ENCODE peak calls at places on chromosomes 11 and 22, in six cellular contexts. Q is cardiac fibroblast; W is G401; K is CD4-positive, CD25-positive, alpha-beta regulatory T cell; Y is HCT116; G is EH. D is an unnamed sample.

GRCh38 chr22:20243545-20244249 is 24.4 kb downstream of the RTN4R start:
- DNase-seq in Q (peak), W (peak), K (peak), Y (no peak), G (peak), D (no peak)

GRCh38 chr22:30717331-30717921 is 22.8 kb downstream of the OSBP2 start:
- DNase-seq in Q (peak), W (no peak), K (no peak), Y (peak), G (peak), D (no peak)

GRCh38 chr22:26812731-26813130 is 155.3 kb downstream of the MIAT start:
- DNase-seq in Q (peak), W (no peak), K (no peak), Y (no peak), G (peak), D (no peak)

GRCh38 chr11:35122308-35122707 is 16.7 kb upstream of the CD44 start:
- DNase-seq in Q (no peak), W (no peak), K (peak), Y (no peak), G (no peak), D (no peak)

GRCh38 chr11:75577198-75577597 is 15.1 kb downstream of the SERPINH1 start:
- DNase-seq in Q (peak), W (no peak), K (peak), Y (no peak), G (peak), D (peak)

GRCh38 chr22:49934144-49934890 is 15.9 kb downstream of the CRELD2 start:
- DNase-seq in Q (peak), W (no peak), K (no peak), Y (no peak), G (peak), D (no peak)

GRCh38 chr11:74820763-74821162 is 72.1 kb downstream of the RNF169 start:
- DNase-seq in Q (peak), W (no peak), K (no peak), Y (no peak), G (peak), D (no peak)

GRCh38 chr11:29956076-29956556 is 60.7 kb downstream of the KCNA4 start:
- DNase-seq in Q (no peak), W (no peak), K (no peak), Y (no peak), G (no peak), D (no peak)

GRCh38 chr11:20276661-20277000 is 86.9 kb upstream of the HTATIP2 start:
- DNase-seq in Q (no peak), W (no peak), K (no peak), Y (no peak), G (no peak), D (no peak)

GRCh38 chr11:113447621-113448310 is 27.4 kb downstream of the DRD2 start:
- DNase-seq in Q (peak), W (no peak), K (peak), Y (no peak), G (peak), D (no peak)

GRCh38 chr11:58688779-58689503 is 42.8 kb downstream of the GLYAT start:
- DNase-seq in Q (no peak), W (no peak), K (no peak), Y (no peak), G (no peak), D (no peak)

GRCh38 chr11:66361502-66361941 is 10.0 kb downstream of the SLC29A2 start:
- DNase-seq in Q (no peak), W (no peak), K (no peak), Y (no peak), G (no peak), D (no peak)

GRCh38 chr11:83070878-83071640 is 638 bp downstream of the RAB30 start:
- DNase-seq in Q (peak), W (peak), K (peak), Y (no peak), G (peak), D (peak)

D was measured in glutamatergic neuron.